ENCODE peak calls at places on chromosomes 16 and 17, in six cellular contexts. N, K, Q, P, C and H are unnamed samples.

GRCh38 chr16:2243031-2243528 is 6.8 kb downstream of the DNASE1L2 start:
- DNase-seq in Q (no peak), N (no peak), P (no peak), C (peak), K (no peak), H (peak)

GRCh38 chr16:10210979-10211378 is 28.8 kb upstream of the GRIN2A start:
- DNase-seq in P (no peak), Q (no peak), K (no peak), C (no peak), N (no peak), H (no peak)

GRCh38 chr16:71421911-71422310 is 19.9 kb downstream of the TLE7 start:
- DNase-seq in C (peak), Q (no peak), P (no peak), N (no peak), K (no peak), H (peak)

GRCh38 chr17:68611353-68612227 is 10.4 kb upstream of the FAM20A start:
- DNase-seq in P (no peak), Q (no peak), K (no peak), N (no peak), C (no peak), H (no peak)

GRCh38 chr16:78955206-78955605 is 645.3 kb downstream of the MAF start:
- DNase-seq in K (no peak), C (no peak), N (no peak), P (no peak), Q (no peak), H (no peak)

GRCh38 chr17:64448665-64449512 is at the start of gene MILR1:
- DNase-seq in K (no peak), Q (peak), P (no peak), N (peak), C (no peak), H (no peak)

GRCh38 chr16:2743007-2743810 is 9.2 kb upstream of the SRRM2 start:
- DNase-seq in Q (no peak), N (no peak), C (no peak), P (no peak), K (no peak), H (no peak)

GRCh38 chr17:38454528-38454927 is 26.3 kb downstream of the ARHGAP23 start:
- DNase-seq in K (no peak), Q (peak), C (no peak), N (peak), P (peak), H (no peak)

GRCh38 chr17:30808785-30809286 is 15.7 kb downstream of the CRLF3 start:
- DNase-seq in Q (no peak), K (no peak), P (no peak), C (no peak), N (no peak), H (no peak)

GRCh38 chr17:17848311-17848710 is 11.5 kb upstream of the SREBF1 start:
- DNase-seq in K (no peak), C (no peak), P (no peak), N (no peak), Q (no peak), H (no peak)

GRCh38 chr16:50861451-50861850 is 119.6 kb downstream of the CYLD start:
- DNase-seq in Q (no peak), K (no peak), P (no peak), N (no peak), C (peak), H (no peak)

GRCh38 chr17:60675997-60676396 is 1.7 kb upstream of the BCAS3 start:
- DNase-seq in C (no peak), K (no peak), N (no peak), Q (no peak), P (no peak), H (no peak)

GRCh38 chr17:82267575-82268379 is 5.7 kb downstream of the CSNK1D start:
- DNase-seq in K (no peak), N (peak), Q (peak), C (no peak), P (peak), H (no peak)

GRCh38 chr17:17258011-17258410 is 21.0 kb upstream of the FLCN start:
- DNase-seq in Q (no peak), C (no peak), N (no peak), P (no peak), K (no peak), H (no peak)

GRCh38 chr17:42578282-42578869 is 847 bp upstream of the PSMC3IP start:
- DNase-seq in N (peak), Q (peak), C (peak), K (peak), P (peak), H (peak)

GRCh38 chr17:50270430-50271172 is 3.7 kb upstream of the TMEM92 start:
- DNase-seq in Q (peak), P (no peak), K (no peak), N (peak), C (peak), H (peak)

GRCh38 chr16:68190099-68190498 is 45.8 kb downstream of the ESRP2 start:
- DNase-seq in C (no peak), K (no peak), P (no peak), N (no peak), Q (no peak), H (no peak)

GRCh38 chr16:31528726-31529397 is 1.2 kb downstream of the AHSP start:
- DNase-seq in Q (no peak), K (no peak), C (peak), N (peak), P (no peak), H (peak)

GRCh38 chr16:57000271-57001025 is 11.1 kb downstream of the NLRC5 start:
- DNase-seq in N (peak), C (no peak), K (no peak), Q (peak), P (no peak), H (no peak)

GRCh38 chr17:7004398-7005253 is 7.8 kb upstream of the RNASEK start:
- DNase-seq in Q (peak), P (peak), K (no peak), C (peak), N (peak), H (no peak)

GRCh38 chr17:7838291-7839075 is 4.5 kb downstream of the KDM6B start:
- DNase-seq in Q (peak), K (peak), N (peak), P (no peak), C (no peak), H (peak)

GRCh38 chr16:21001262-21001661 is 100.7 kb downstream of the LYRM1 start:
- DNase-seq in N (peak), K (peak), C (peak), Q (peak), P (peak), H (peak)

GRCh38 chr16:10114411-10114810 is 67.8 kb downstream of the GRIN2A start:
- DNase-seq in C (no peak), P (no peak), Q (peak), K (no peak), N (no peak), H (no peak)

DNA sequence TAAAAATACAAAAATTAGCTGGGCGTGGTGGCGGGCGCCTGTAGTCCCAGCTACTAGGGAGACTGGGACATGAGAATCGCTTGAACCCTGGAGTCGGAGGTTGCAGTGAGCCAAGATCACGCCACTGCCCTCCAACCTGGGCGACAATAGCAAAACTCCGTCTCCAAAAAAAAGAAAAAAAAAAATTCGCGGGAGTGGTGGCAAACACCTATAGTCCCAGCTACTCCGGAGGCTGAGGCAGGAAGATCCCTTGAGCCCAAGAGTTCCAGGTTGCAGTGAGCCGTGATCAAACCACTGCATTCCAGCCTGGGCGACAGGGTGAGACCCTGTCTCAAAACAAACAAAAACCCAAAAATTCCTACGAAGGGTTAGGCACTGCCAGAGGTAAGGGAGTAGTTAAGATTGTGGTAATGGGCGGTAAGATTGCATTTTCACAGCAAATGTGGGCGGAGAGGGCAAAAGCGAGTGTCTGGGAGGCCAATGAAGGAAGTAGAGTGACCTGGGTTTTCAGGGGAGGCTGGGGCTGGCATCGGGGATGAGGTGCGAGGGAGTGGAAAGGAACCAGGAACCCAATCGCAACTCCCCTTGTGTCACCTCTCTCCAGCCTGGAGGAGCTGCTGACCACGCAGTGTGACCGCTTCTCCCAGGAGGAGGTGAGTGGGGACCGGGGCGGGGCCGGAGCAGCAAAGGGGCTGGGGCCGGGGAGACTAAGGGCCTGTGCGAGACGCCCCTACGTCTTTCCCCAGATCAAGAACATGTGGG is 2.6 kb downstream of the MYL11 start:
- DNase-seq in K (no peak), P (no peak), C (peak), N (no peak), Q (no peak), H (no peak)
- H4K8ac ChIP-seq in K (no peak), P (peak), C (peak), N (peak), Q (peak), H (no peak)

GRCh38 chr17:74114881-74115470 is 88.5 kb upstream of the RPL38 start:
- DNase-seq in Q (no peak), C (no peak), P (no peak), K (no peak), N (no peak), H (no peak)

GRCh38 chr17:74117087-74117486 is 86.4 kb upstream of the RPL38 start:
- DNase-seq in Q (no peak), P (no peak), N (no peak), C (no peak), K (no peak), H (peak)

GRCh38 chr17:74116087-74116717 is 87.3 kb upstream of the RPL38 start:
- DNase-seq in K (no peak), N (no peak), P (peak), C (no peak), Q (no peak), H (no peak)

GRCh38 chr17:74113952-74114351 is 89.5 kb upstream of the RPL38 start:
- DNase-seq in P (no peak), N (no peak), K (no peak), Q (no peak), C (no peak), H (no peak)

DNA sequence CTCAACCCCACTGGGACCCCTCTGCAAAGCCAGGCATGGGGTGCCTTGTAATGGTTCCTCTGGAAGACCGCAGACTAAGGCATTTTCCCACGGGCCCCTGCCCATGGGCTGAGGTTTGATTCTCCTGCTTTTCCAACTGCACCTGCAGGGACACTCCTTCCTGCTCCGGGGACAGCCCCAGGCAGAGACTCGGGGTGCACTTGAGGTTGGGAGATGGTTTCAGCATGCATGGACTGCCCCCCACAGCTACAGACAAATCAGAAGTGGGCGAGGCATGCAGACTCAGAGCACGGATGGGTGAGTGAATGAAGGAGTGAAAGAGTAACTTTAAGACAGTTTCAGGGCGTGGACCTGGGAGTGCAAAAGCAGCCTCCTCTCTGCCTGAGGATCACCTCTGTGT is 87.9 kb upstream of the RPL38 start:
- DNase-seq in K (no peak), C (no peak), Q (no peak), P (no peak), N (no peak), H (no peak)
- H3K14ac ChIP-seq in K (peak), C (no peak), Q (no peak), P (no peak), N (no peak), H (no peak)

GRCh38 chr16:80640316-80640715 is 99.5 kb downstream of the DYNLRB2 start:
- DNase-seq in Q (no peak), P (peak), N (no peak), C (no peak), K (no peak), H (no peak)
- H4K8ac ChIP-seq in Q (no peak), P (no peak), N (no peak), C (no peak), K (no peak), H (no peak)

GRCh38 chr16:64132190-64132589 is 989.7 kb downstream of the CDH11 start:
- DNase-seq in K (no peak), N (no peak), Q (no peak), C (no peak), P (no peak), H (no peak)

GRCh38 chr16:64130140-64130539 is 991.7 kb downstream of the CDH11 start:
- DNase-seq in P (no peak), Q (no peak), C (no peak), N (no peak), K (no peak), H (no peak)

GRCh38 chr16:64133396-64133795 is 988.5 kb downstream of the CDH11 start:
- DNase-seq in P (no peak), Q (no peak), N (no peak), C (no peak), K (no peak), H (no peak)

GRCh38 chr16:64132686-64133085 is 989.2 kb downstream of the CDH11 start:
- DNase-seq in K (no peak), N (no peak), Q (no peak), C (no peak), P (no peak), H (no peak)

GRCh38 chr16:64131423-64131822 is 990.4 kb downstream of the CDH11 start:
- DNase-seq in P (no peak), N (no peak), C (no peak), K (no peak), Q (no peak), H (no peak)
- H3K14ac ChIP-seq in P (no peak), N (no peak), C (no peak), K (no peak), Q (no peak), H (no peak)

GRCh38 chr17:79075861-79076406 is 1.3 kb downstream of the ENGASE start:
- DNase-seq in Q (no peak), N (no peak), P (no peak), C (no peak), K (no peak), H (no peak)

GRCh38 chr17:79079421-79080200 is 5.0 kb downstream of the ENGASE start:
- DNase-seq in P (no peak), C (no peak), Q (no peak), K (no peak), N (no peak), H (no peak)

GRCh38 chr17:79078476-79079190 is 4.0 kb downstream of the ENGASE start:
- DNase-seq in Q (no peak), C (no peak), P (no peak), N (no peak), K (no peak), H (no peak)

GRCh38 chr17:79075433-79075805 is 795 bp downstream of the ENGASE start:
- DNase-seq in Q (peak), N (no peak), P (no peak), K (no peak), C (no peak), H (no peak)

DNA sequence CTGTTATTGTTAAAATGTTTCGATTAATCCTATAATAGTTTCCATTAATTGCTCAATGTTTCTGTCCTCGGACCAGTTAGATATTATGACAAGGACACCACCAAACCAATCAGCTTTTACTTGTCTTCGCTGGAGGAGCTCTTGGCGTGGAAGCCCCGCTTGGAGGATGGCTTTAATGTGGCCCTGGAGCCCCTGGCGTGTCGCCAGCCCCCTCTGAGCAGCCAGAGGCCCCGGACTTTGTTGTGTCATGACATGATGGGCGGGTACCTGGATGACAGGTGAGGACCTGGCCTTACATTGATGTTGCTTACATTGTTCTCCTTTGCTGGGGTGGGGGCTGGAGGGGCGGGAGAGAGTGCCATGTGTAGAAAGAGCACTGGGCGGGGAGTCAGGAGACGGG is 3.0 kb downstream of the ENGASE start:
- DNase-seq in P (no peak), K (no peak), N (no peak), Q (no peak), C (no peak), H (no peak)
- H4K8ac ChIP-seq in P (no peak), K (no peak), N (no peak), Q (no peak), C (no peak), H (no peak)

GRCh38 chr17:80007939-80008338 is 27.7 kb downstream of the TBC1D16 start:
- DNase-seq in K (no peak), N (no peak), C (no peak), Q (no peak), P (no peak), H (no peak)

GRCh38 chr17:80008848-80009247 is 26.8 kb downstream of the TBC1D16 start:
- DNase-seq in K (no peak), P (no peak), N (no peak), Q (no peak), C (no peak), H (no peak)

GRCh38 chr17:80007009-80007752 is 28.5 kb downstream of the TBC1D16 start:
- DNase-seq in N (no peak), K (no peak), C (no peak), Q (no peak), P (no peak), H (no peak)

GRCh38 chr17:80009391-80010282 is 26.0 kb downstream of the TBC1D16 start:
- DNase-seq in Q (no peak), K (no peak), N (no peak), C (no peak), P (no peak), H (no peak)

GRCh38 chr17:80008383-80008840 is 27.3 kb downstream of the TBC1D16 start:
- DNase-seq in Q (peak), C (peak), P (peak), K (peak), N (peak), H (peak)
- H3K14ac ChIP-seq in Q (no peak), C (no peak), P (no peak), K (no peak), N (no peak), H (no peak)